ENCODE peak calls at places on chromosomes 16 and 17, in six cellular contexts. W is HFFc6; S is NCI-H1417; D is tibial artery; K is stimulated activated CD4-positive, alpha-beta T cell treated with anti-CD3 and anti-CD28 coated beads, Interleukin-2, amount 100 ng/mL, for 24 hours; N is GM03348. Y is an unnamed sample.

GRCh38 chr17:79840989-79841286 is 1.7 kb upstream of the CBX4 start:
- DNase-seq in W (no peak), S (no peak), D (no peak), K (no peak), N (no peak), Y (no peak)

GRCh38 chr16:49345829-49346228 is 27.8 kb upstream of the C16orf78 start:
- DNase-seq in W (no peak), S (no peak), D (no peak), K (peak), N (no peak), Y (no peak)

GRCh38 chr16:86664518-86665318 is 86.4 kb downstream of the FOXL1 start:
- DNase-seq in W (peak), S (no peak), D (no peak), K (peak), N (peak), Y (no peak)

GRCh38 chr17:78661092-78661770 is 84.0 kb upstream of the DNAH17 start:
- DNase-seq in W (no peak), S (peak), D (no peak), K (no peak), N (no peak), Y (no peak)

GRCh38 chr17:76659928-76660614 is 16.5 kb upstream of the ST6GALNAC1 start:
- DNase-seq in W (no peak), S (no peak), D (peak), K (no peak), N (peak), Y (peak)

GRCh38 chr16:84574191-84574590 is 43.7 kb downstream of the COTL1 start:
- DNase-seq in W (no peak), S (no peak), D (no peak), K (no peak), N (no peak), Y (no peak)

GRCh38 chr17:37373530-37374159 is 2.1 kb upstream of the C17orf78 start:
- DNase-seq in W (peak), S (peak), D (peak), K (peak), N (peak), Y (peak)

GRCh38 chr17:37710344-37710886 is 34.4 kb downstream of the HNF1B start:
- DNase-seq in W (no peak), S (peak), D (peak), K (no peak), N (no peak), Y (no peak)

GRCh38 chr17:28219771-28220170 is 99.2 kb upstream of the TMEM97 start:
- DNase-seq in W (no peak), S (no peak), D (no peak), K (no peak), N (no peak), Y (no peak)

GRCh38 chr17:8839410-8839935 is 28.0 kb downstream of the PIK3R6 start:
- DNase-seq in W (no peak), S (no peak), D (no peak), K (no peak), N (no peak), Y (no peak)

GRCh38 chr17:74792586-74792985 is 16.4 kb upstream of the NAT9 start:
- DNase-seq in W (no peak), S (no peak), D (no peak), K (no peak), N (no peak), Y (no peak)

GRCh38 chr16:77090062-77090461 is 100.9 kb upstream of the MON1B start:
- DNase-seq in W (no peak), S (no peak), D (no peak), K (no peak), N (no peak), Y (no peak)

GRCh38 chr16:74936902-74937560 is 47.9 kb downstream of the WDR59 start:
- DNase-seq in W (peak), S (no peak), D (no peak), K (no peak), N (peak), Y (no peak)

GRCh38 chr16:68737046-68737729 is at the start of gene CDH1:
- DNase-seq in W (no peak), S (peak), D (no peak), K (peak), N (no peak), Y (no peak)

GRCh38 chr16:11107781-11108465 is 148.1 kb downstream of the SOCS1 start:
- DNase-seq in W (peak), S (no peak), D (no peak), K (no peak), N (no peak), Y (no peak)

GRCh38 chr17:67016039-67016762 is 28.2 kb upstream of the CACNG1 start:
- DNase-seq in W (no peak), S (no peak), D (no peak), K (no peak), N (no peak), Y (no peak)

GRCh38 chr16:12337776-12338655 is 361.5 kb downstream of the SNX29 start:
- DNase-seq in W (no peak), S (no peak), D (no peak), K (no peak), N (no peak), Y (no peak)

GRCh38 chr17:48930435-48930873 is 14.2 kb downstream of the SNF8 start:
- DNase-seq in W (no peak), S (peak), D (no peak), K (no peak), N (no peak), Y (no peak)